ENCODE peak calls at places on chromosome 7, in five cellular contexts. C, V, O, X and B are unnamed samples.
A peak's percentile ranks its signal among the peaks of the same experiment; 100 is the strongest.

GRCh38 chr7:157513682-157514081 is 176.9 kb downstream of the DNAJB6 start:
- DNase-seq in C (no peak), V (no peak), O (no peak), X (no peak), B (no peak)

GRCh38 chr7:77867208-77867915 is 68.8 kb downstream of the PHTF2 start:
- DNase-seq in C (no peak), V (peak; percentile 17), O (no peak), X (peak; percentile 41), B (peak; percentile 44)

GRCh38 chr7:130804156-130804708 is 70.2 kb upstream of the KLF14 start:
- DNase-seq in C (no peak), V (no peak), O (no peak), X (no peak), B (no peak)

GRCh38 chr7:47934831-47935230 is 13.4 kb downstream of the PKD1L1 start:
- DNase-seq in C (no peak), V (no peak), O (no peak), X (no peak), B (no peak)

GRCh38 chr7:41696323-41696916 is 6.5 kb downstream of the INHBA start:
- DNase-seq in C (peak; percentile 76), V (peak; percentile 93), O (peak; percentile 67), X (peak; percentile 88), B (peak; percentile 94)

GRCh38 chr7:106598663-106599342 is 62.2 kb downstream of the CCDC71L start:
- DNase-seq in C (peak; percentile 29), V (peak; percentile 79), O (peak; percentile 47), X (peak; percentile 60), B (peak; percentile 65)

GRCh38 chr7:108073305-108074070 is 56.7 kb downstream of the LAMB4 start:
- DNase-seq in C (no peak), V (no peak), O (no peak), X (no peak), B (no peak)

GRCh38 chr7:118404211-118404610 is 179.7 kb downstream of the ANKRD7 start:
- DNase-seq in C (no peak), V (no peak), O (no peak), X (no peak), B (no peak)

GRCh38 chr7:69365588-69366241 is 232.6 kb upstream of the AUTS2 start:
- DNase-seq in C (no peak), V (no peak), O (no peak), X (no peak), B (peak; percentile 18)

GRCh38 chr7:50166997-50167961 is 74.2 kb upstream of the ZPBP start:
- DNase-seq in C (no peak), V (no peak), O (no peak), X (no peak), B (no peak)

GRCh38 chr7:18874875-18875274 is 242.6 kb downstream of the TWIST1 start:
- DNase-seq in C (no peak), V (peak; percentile 37), O (no peak), X (no peak), B (peak; percentile 64)

GRCh38 chr7:36605261-36605660 is 119.0 kb downstream of the AOAH start:
- DNase-seq in C (no peak), V (no peak), O (no peak), X (no peak), B (no peak)

GRCh38 chr7:81211617-81212016 is 292.8 kb upstream of the SEMA3C start:
- DNase-seq in C (no peak), V (peak; percentile 85), O (no peak), X (peak; percentile 60), B (peak; percentile 91)

GRCh38 chr7:139714163-139714901 is 63.5 kb downstream of the HIPK2 start:
- DNase-seq in C (no peak), V (no peak), O (no peak), X (no peak), B (no peak)

GRCh38 chr7:70459546-70459945 is 672.4 kb upstream of the GALNT17 start:
- DNase-seq in C (no peak), V (no peak), O (no peak), X (no peak), B (no peak)

GRCh38 chr7:90618880-90619279 is 22.8 kb downstream of the CDK14 start:
- DNase-seq in C (no peak), V (no peak), O (no peak), X (no peak), B (no peak)

GRCh38 chr7:30390872-30391646 is 87.5 kb downstream of the NOD1 start:
- DNase-seq in C (no peak), V (no peak), O (no peak), X (no peak), B (no peak)

GRCh38 chr7:151351967-151352366 is 10.4 kb downstream of the NUB1 start:
- DNase-seq in C (no peak), V (no peak), O (no peak), X (no peak), B (no peak)

GRCh38 chr7:34091330-34091917 is 186.1 kb downstream of the BMPER start:
- DNase-seq in C (peak; percentile 18), V (peak; percentile 89), O (no peak), X (peak; percentile 69), B (peak; percentile 82)

GRCh38 chr7:154905615-154906014 is 97.3 kb downstream of the PAXIP1 start:
- DNase-seq in C (no peak), V (no peak), O (no peak), X (no peak), B (no peak)

GRCh38 chr7:44072364-44073231 is 7.2 kb upstream of the PGAM2 start:
- DNase-seq in C (peak; percentile 61), V (peak; percentile 91), O (peak; percentile 61), X (peak; percentile 84), B (peak; percentile 92)

GRCh38 chr7:72335561-72336381 is 76.4 kb downstream of the CALN1 start:
- DNase-seq in C (no peak), V (no peak), O (no peak), X (no peak), B (no peak)

GRCh38 chr7:142385528-142386340 is 127.9 kb upstream of the PRSS58 start:
- DNase-seq in C (peak; percentile 33), V (peak; percentile 80), O (peak; percentile 36), X (peak; percentile 76), B (peak; percentile 79)

GRCh38 chr7:120927454-120928103 is 23.0 kb upstream of the ING3 start:
- DNase-seq in C (no peak), V (no peak), O (no peak), X (no peak), B (no peak)

GRCh38 chr7:82542665-82543064 is 99.1 kb upstream of the CACNA2D1 start:
- DNase-seq in C (peak; percentile 53), V (peak; percentile 82), O (no peak), X (peak; percentile 93), B (peak; percentile 95)

GRCh38 chr7:41125343-41125742 is 577.5 kb downstream of the INHBA start:
- DNase-seq in C (no peak), V (no peak), O (no peak), X (no peak), B (no peak)

GRCh38 chr7:139660317-139661042 is 117.3 kb downstream of the HIPK2 start:
- DNase-seq in C (no peak), V (no peak), O (no peak), X (no peak), B (no peak)

GRCh38 chr7:77674878-77675277 is 21.4 kb upstream of the RSBN1L start:
- DNase-seq in C (no peak), V (peak; percentile 73), O (no peak), X (peak; percentile 82), B (peak; percentile 58)

DNA sequence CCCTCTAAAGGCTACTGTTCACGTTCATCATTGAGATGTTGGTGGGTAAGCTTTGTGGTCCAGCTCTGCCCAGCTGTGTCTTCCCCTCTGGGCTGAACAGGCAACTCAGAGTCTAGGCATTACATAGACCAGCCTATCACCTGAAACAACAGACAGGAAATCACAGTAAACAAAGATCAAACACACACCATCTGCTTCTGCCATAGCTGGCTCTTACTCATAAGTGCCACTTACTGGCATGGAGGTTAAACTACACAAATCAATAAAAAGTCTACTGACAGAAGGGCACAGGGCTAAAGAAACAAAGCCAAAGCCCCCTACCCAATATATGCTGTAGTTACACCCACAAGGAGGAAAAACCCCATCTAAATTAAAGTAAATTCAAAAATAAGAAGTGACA is 35.0 kb downstream of the SEPTIN14 start:
- DNase-seq in C (no peak), V (no peak), O (no peak), X (no peak), B (no peak)
- TF ChIP-seq CTCF in C (no peak), V (no peak), O (no peak), X (no peak), B (no peak)

GRCh38 chr7:24573008-24573553 is at the start of gene PALS2:
- DNase-seq in C (no peak), V (peak; percentile 66), O (peak; percentile 67), X (peak; percentile 58), B (peak; percentile 62)

GRCh38 chr7:24572014-24572413 is 1.2 kb upstream of the PALS2 start:
- DNase-seq in C (no peak), V (no peak), O (no peak), X (no peak), B (peak; percentile 1)

GRCh38 chr7:24574365-24574764 is 1.1 kb downstream of the PALS2 start:
- DNase-seq in C (no peak), V (no peak), O (no peak), X (peak; percentile 18), B (peak; percentile 38)

GRCh38 chr7:24572421-24573007 is 738 bp upstream of the PALS2 start:
- DNase-seq in C (no peak), V (peak; percentile 45), O (peak; percentile 14), X (peak; percentile 32), B (peak; percentile 52)

GRCh38 chr7:24573554-24574338 is 494 bp downstream of the PALS2 start:
- DNase-seq in C (no peak), V (peak; percentile 64), O (peak; percentile 56), X (peak; percentile 50), B (peak; percentile 48)
- TF ChIP-seq CTCF in C (no peak), V (no peak), O (no peak), X (no peak), B (no peak)

GRCh38 chr7:99579956-99580777 is 17.9 kb upstream of the TMEM225B start:
- DNase-seq in C (no peak), V (peak; percentile 26), O (peak; percentile 79), X (peak; percentile 23), B (peak; percentile 39)
- TF ChIP-seq CTCF in C (peak; percentile 59), V (peak; percentile 23), O (peak; percentile 61), X (peak; percentile 49), B (peak; percentile 37)

GRCh38 chr7:992742-993607 is 10.0 kb downstream of the CYP2W1 start:
- DNase-seq in C (peak; percentile 91), V (peak; percentile 96), O (peak; percentile 98), X (peak; percentile 95), B (peak; percentile 91)
- TF ChIP-seq CTCF in C (peak; percentile 99), V (peak; percentile 100), O (peak; percentile 100), X (peak; percentile 100), B (peak; percentile 97)

GRCh38 chr7:102154425-102154824 is 132.2 kb upstream of the SH2B2 start:
- DNase-seq in C (no peak), V (no peak), O (no peak), X (no peak), B (no peak)
- TF ChIP-seq CTCF in C (no peak), V (no peak), O (no peak), X (no peak), B (no peak)

GRCh38 chr7:125599387-125599786 is 669.8 kb upstream of the POT1 start:
- DNase-seq in C (no peak), V (no peak), O (no peak), X (no peak), B (no peak)
- TF ChIP-seq CTCF in C (no peak), V (no peak), O (no peak), X (no peak), B (no peak)